ENCODE peak calls at places on chromosomes 7 and 10, in four cellular contexts. W is fibroblast of the aortic adventitia, B is body of pancreas, A is esophagus muscularis mucosa. O is an unnamed sample.

GRCh38 chr10:122301055-122301810 is 30.1 kb downstream of the BTBD16 start:
- DNase-seq in W (peak), B (no peak), A (peak), O (peak)

GRCh38 chr10:117541909-117542705 is 439 bp upstream of the EMX2 start:
- DNase-seq in W (peak), B (peak), A (no peak), O (peak)

GRCh38 chr10:87054373-87055295 is 34.5 kb downstream of the FAM25A start:
- DNase-seq in W (peak), B (no peak), A (peak), O (peak)

GRCh38 chr7:28984219-28984618 is 26.1 kb upstream of the TRIL start:
- DNase-seq in W (no peak), B (no peak), A (peak), O (no peak)

GRCh38 chr7:133601607-133602006 is 348.7 kb downstream of the EXOC4 start:
- DNase-seq in W (no peak), B (no peak), A (no peak), O (no peak)

GRCh38 chr7:107185716-107186115 is 16.9 kb downstream of the HBP1 start:
- DNase-seq in W (no peak), B (no peak), A (no peak), O (no peak)

GRCh38 chr10:103517234-103518085 is 24.0 kb downstream of the NEURL1 start:
- DNase-seq in W (no peak), B (no peak), A (no peak), O (no peak)

GRCh38 chr7:105638942-105639495 is 57.7 kb upstream of the EFCAB10 start:
- DNase-seq in W (no peak), B (no peak), A (no peak), O (no peak)

GRCh38 chr10:74917481-74918077 is 91.2 kb downstream of the KAT6B start:
- DNase-seq in W (peak), B (no peak), A (no peak), O (peak)

GRCh38 chr7:24812313-24812945 is 55.2 kb upstream of the GSDME start:
- DNase-seq in W (peak), B (peak), A (no peak), O (peak)

GRCh38 chr10:72315611-72316385 is 38.9 kb downstream of the DNAJB12 start:
- DNase-seq in W (peak), B (peak), A (no peak), O (peak)

GRCh38 chr7:135334830-135335543 is 101.3 kb downstream of the STRA8 start:
- DNase-seq in W (no peak), B (peak), A (no peak), O (no peak)

GRCh38 chr10:13938940-13939339 is 352.2 kb downstream of the PRPF18 start:
- DNase-seq in W (peak), B (no peak), A (no peak), O (no peak)

GRCh38 chr10:24363070-24363469 is 154.1 kb downstream of the KIAA1217 start:
- DNase-seq in W (no peak), B (no peak), A (no peak), O (peak)

GRCh38 chr7:23443974-23444373 is 26.3 kb downstream of the IGF2BP3 start:
- DNase-seq in W (no peak), B (no peak), A (no peak), O (no peak)

GRCh38 chr7:30548762-30549344 is 44.2 kb upstream of the GGCT start:
- DNase-seq in W (peak), B (peak), A (no peak), O (peak)

GRCh38 chr7:33494473-33494872 is 365.1 kb downstream of the BBS9 start:
- DNase-seq in W (no peak), B (no peak), A (no peak), O (no peak)

GRCh38 chr7:100613447-100614185 is 1.3 kb downstream of the MOSPD3 start:
- DNase-seq in W (no peak), B (no peak), A (no peak), O (no peak)

GRCh38 chr7:11758627-11759111 is 73.3 kb downstream of the THSD7A start:
- DNase-seq in W (no peak), B (no peak), A (no peak), O (peak)

GRCh38 chr10:97788552-97789442 is 17.0 kb upstream of the SFRP5 start:
- DNase-seq in W (peak), B (peak), A (no peak), O (peak)

GRCh38 chr10:123530166-123530870 is 135.8 kb upstream of the GPR26 start:
- DNase-seq in W (no peak), B (no peak), A (peak), O (no peak)
- TF ChIP-seq CTCF in W (no peak), B (no peak), A (no peak), O (no peak)

GRCh38 chr7:155804431-155804831 is 7.8 kb downstream of the SHH start:
- DNase-seq in W (no peak), B (no peak), A (no peak), O (no peak)
- H3K4me3 ChIP-seq in W (no peak), B (no peak), A (peak), O (peak)

DNA sequence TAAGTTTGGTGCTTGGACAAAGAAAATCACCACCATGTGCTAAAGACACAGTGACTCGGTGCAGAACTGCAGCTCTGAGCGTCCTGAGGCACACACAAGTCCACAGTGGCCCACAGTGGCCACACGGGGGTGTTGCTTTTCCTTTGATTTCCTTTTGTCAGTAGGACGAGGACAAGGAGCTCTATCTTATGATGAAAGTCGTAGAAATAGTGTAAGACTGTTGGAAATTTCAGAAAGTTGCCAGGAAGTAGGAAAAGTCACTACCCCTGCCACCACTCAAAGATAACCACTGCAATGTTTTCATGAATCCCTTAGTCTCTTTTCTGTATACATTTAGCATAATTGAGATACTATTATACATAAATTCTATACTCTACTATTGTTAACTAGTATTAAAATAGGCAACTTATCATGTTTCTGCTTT is 146.0 kb downstream of the TNS3 start:
- DNase-seq in W (peak), B (peak), A (no peak), O (peak)
- TF ChIP-seq CTCF in W (peak), B (peak), A (peak), O (peak)

GRCh38 chr7:155206286-155207020 is 91.2 kb upstream of the INSIG1 start:
- DNase-seq in W (peak), B (peak), A (no peak), O (peak)
- H3K4me3 ChIP-seq in W (peak), B (no peak), A (no peak), O (peak)

DNA sequence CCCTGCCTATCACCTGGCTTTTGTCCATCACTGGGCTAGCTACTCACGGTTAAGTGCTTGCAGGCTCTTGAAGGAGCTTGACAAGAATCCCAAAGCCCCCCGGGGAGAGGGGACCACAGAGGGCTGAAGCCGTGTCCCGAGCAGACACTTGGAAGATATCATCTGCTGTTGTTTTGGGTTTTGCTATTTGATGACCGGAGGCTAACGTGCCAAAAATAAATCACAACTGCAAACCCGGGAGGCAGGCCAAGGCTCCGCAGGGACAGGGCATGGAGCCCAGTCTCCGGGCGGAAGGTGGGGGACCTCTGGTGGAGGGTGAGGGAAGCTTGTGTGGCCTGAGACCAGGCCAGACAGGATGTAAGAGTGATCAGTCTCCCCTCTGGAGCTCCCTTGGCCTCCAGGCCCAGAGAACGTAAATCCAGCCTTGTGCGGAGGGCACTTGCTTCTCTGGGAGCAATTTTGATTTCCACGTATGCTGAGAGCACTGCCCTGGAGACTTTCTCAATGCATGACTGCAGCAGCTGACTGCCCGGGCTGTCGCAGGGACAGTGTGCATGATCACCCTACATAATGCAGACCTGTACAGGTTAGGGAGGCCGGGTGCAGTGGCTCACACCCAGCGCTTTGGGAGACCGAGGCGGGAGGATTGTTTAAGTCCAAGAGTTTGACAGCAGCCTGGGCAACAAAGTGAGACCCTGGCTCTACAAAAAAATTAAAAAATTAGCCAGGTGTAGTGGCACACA is at the start of gene PHKG1:
- DNase-seq in W (peak), B (peak), A (peak), O (peak)
- TF ChIP-seq CTCF in W (peak), B (peak), A (peak), O (peak)

GRCh38 chr7:158816271-158816670 is 13.0 kb downstream of the ESYT2 start:
- DNase-seq in W (peak), B (no peak), A (no peak), O (peak)
- H3K4me3 ChIP-seq in W (peak), B (no peak), A (peak), O (no peak)

DNA sequence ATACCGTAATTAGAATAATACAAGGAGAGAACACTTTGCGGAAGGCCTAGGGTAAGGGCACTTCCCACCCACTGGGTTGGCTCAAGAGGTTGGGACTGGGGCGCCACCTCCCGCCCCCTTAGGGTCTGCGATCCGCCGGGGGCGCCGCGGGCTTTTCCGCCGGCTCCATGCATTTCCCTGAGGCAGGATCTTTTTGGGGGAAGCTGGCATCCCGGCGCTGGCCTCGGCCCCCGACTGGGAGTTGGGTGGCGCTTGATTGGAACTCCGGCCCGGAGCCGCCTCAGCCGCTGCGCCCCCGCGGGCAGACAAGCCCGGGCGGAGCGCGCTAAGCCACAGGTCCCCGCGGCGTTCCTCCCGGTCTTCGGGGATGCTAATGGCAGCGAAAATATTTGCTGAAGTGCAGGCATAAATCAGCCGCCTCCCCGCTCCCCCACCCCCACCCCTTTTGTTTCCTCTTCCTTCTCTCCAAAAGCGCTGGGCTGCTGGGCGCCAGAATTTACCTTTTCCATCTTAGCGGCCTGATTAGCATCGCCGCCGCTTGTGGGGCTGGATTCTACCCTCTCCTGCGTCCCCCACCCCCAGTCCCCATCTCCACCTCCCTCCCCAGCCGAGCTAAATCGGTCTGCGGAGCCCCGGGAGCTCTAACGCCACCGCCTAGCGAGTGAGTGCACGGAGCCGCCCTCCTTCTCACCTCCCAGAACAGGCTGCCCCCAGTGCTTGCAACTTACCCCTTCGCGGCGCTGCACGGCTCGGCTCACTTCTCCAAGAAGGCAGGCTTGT is 5.1 kb downstream of the UNC5B start:
- DNase-seq in W (no peak), B (peak), A (no peak), O (no peak)
- TF ChIP-seq CTCF in W (peak), B (no peak), A (no peak), O (no peak)

GRCh38 chr10:78150756-78151155 is 117.1 kb downstream of the RPS24 start:
- DNase-seq in W (no peak), B (no peak), A (no peak), O (no peak)

GRCh38 chr10:78147202-78147601 is 113.5 kb downstream of the RPS24 start:
- DNase-seq in W (no peak), B (no peak), A (no peak), O (no peak)

GRCh38 chr10:78149193-78149592 is 115.5 kb downstream of the RPS24 start:
- DNase-seq in W (peak), B (no peak), A (no peak), O (no peak)

GRCh38 chr10:78146200-78146599 is 112.5 kb downstream of the RPS24 start:
- DNase-seq in W (no peak), B (no peak), A (no peak), O (no peak)

GRCh38 chr10:78148564-78148963 is 114.9 kb downstream of the RPS24 start:
- DNase-seq in W (peak), B (no peak), A (no peak), O (no peak)
- H3K4me3 ChIP-seq in W (no peak), B (no peak), A (no peak), O (no peak)

GRCh38 chr7:141071260-141071854 is 2.5 kb upstream of the TMEM178B start:
- DNase-seq in W (peak), B (peak), A (no peak), O (no peak)
- TF ChIP-seq CTCF in W (no peak), B (peak), A (peak), O (no peak)

DNA sequence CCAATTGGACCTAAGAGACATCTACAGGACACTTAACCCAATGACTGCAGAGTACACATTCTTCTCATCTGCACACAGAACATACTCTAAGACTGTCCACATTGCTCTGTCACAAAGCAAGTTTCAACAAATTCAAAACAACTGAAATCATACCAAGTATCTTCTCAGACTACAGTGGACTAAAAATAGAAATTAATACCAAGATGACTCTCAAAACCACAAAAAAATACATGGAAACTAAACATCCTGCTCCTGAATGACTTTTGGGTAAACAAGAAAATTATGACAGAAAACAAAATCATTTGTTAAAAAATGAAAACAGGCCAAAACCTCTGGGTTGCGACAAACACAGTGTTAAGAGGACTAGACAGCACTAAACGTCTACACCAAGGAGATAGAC is 24.5 kb downstream of the SNX13 start:
- DNase-seq in W (no peak), B (no peak), A (no peak), O (peak)
- H3K4me3 ChIP-seq in W (no peak), B (no peak), A (no peak), O (no peak)

O was measured in cardiac fibroblast.